ENCODE peak calls at places on chromosomes 3 and 15, in four cellular contexts. O is hepatocyte, G is GM23248, B is fibroblast of lung. Y is an unnamed sample.

GRCh38 chr15:38253448-38253847 is 812 bp downstream of the SPRED1 start:
- DNase-seq in O (peak), G (peak), B (peak), Y (peak)

GRCh38 chr3:122025296-122025695 is 3.2 kb upstream of the ILDR1 start:
- DNase-seq in O (no peak), G (no peak), B (no peak), Y (no peak)

GRCh38 chr3:28901029-28901428 is 379.8 kb upstream of the RBMS3 start:
- DNase-seq in B (peak), G (peak), O (no peak), Y (no peak)

GRCh38 chr3:28903171-28903601 is 377.7 kb upstream of the RBMS3 start:
- DNase-seq in G (no peak), O (no peak), B (no peak), Y (no peak)

GRCh38 chr3:70571696-70572095 is 259.3 kb upstream of the MDFIC2 start:
- DNase-seq in B (no peak), O (no peak), G (no peak), Y (no peak)

GRCh38 chr3:111585214-111585613 is 9.9 kb downstream of the ZBED2 start:
- DNase-seq in B (peak), O (peak), G (peak), Y (peak)

GRCh38 chr3:45778761-45779201 is 17.6 kb downstream of the SLC6A20 start:
- DNase-seq in O (no peak), G (no peak), B (no peak), Y (no peak)

GRCh38 chr3:113431811-113432210 is 9.5 kb downstream of the CFAP44 start:
- DNase-seq in O (no peak), B (no peak), G (peak), Y (no peak)

GRCh38 chr3:37852097-37852496 is 9.6 kb upstream of the CTDSPL start:
- DNase-seq in G (peak), B (peak), O (no peak), Y (no peak)

GRCh38 chr3:126986001-126986400 is 3.1 kb downstream of the PLXNA1 start:
- DNase-seq in B (peak), O (peak), G (peak), Y (no peak)

GRCh38 chr3:41120461-41120860 is 78.8 kb upstream of the CTNNB1 start:
- DNase-seq in O (no peak), G (no peak), B (no peak), Y (no peak)

GRCh38 chr15:101250931-101251829 is 668 bp downstream of the CHSY1 start:
- DNase-seq in G (peak), O (peak), B (peak), Y (peak)

GRCh38 chr3:37862219-37862711 is 585 bp downstream of the CTDSPL start:
- DNase-seq in O (peak), G (peak), B (peak), Y (no peak)

GRCh38 chr3:69370945-69371301 is 15.0 kb downstream of the FRMD4B start:
- DNase-seq in O (no peak), B (peak), G (peak), Y (no peak)
- H3K4me2 ChIP-seq in O (no peak), B (no peak), G (peak), Y (no peak)

GRCh38 chr3:71601811-71602210 is 18.3 kb upstream of the FOXP1 start:
- DNase-seq in O (no peak), B (peak), G (peak), Y (no peak)
- H3K4me2 ChIP-seq in O (no peak), B (no peak), G (peak), Y (no peak)

GRCh38 chr3:179730508-179730907 is 77.7 kb downstream of the USP13 start:
- DNase-seq in B (no peak), O (no peak), G (no peak), Y (no peak)

GRCh38 chr3:179733797-179734196 is 81.0 kb downstream of the USP13 start:
- DNase-seq in B (no peak), G (no peak), O (no peak), Y (no peak)

GRCh38 chr3:179731544-179731943 is 78.7 kb downstream of the USP13 start:
- DNase-seq in O (no peak), B (no peak), G (no peak), Y (no peak)

GRCh38 chr3:179734497-179735281 is 81.8 kb downstream of the USP13 start:
- DNase-seq in B (peak), G (no peak), O (no peak), Y (no peak)

GRCh38 chr3:179732661-179733348 is 80.0 kb downstream of the USP13 start:
- DNase-seq in G (no peak), B (no peak), O (no peak), Y (no peak)
- H3K4me2 ChIP-seq in G (no peak), B (no peak), O (no peak), Y (no peak)

DNA sequence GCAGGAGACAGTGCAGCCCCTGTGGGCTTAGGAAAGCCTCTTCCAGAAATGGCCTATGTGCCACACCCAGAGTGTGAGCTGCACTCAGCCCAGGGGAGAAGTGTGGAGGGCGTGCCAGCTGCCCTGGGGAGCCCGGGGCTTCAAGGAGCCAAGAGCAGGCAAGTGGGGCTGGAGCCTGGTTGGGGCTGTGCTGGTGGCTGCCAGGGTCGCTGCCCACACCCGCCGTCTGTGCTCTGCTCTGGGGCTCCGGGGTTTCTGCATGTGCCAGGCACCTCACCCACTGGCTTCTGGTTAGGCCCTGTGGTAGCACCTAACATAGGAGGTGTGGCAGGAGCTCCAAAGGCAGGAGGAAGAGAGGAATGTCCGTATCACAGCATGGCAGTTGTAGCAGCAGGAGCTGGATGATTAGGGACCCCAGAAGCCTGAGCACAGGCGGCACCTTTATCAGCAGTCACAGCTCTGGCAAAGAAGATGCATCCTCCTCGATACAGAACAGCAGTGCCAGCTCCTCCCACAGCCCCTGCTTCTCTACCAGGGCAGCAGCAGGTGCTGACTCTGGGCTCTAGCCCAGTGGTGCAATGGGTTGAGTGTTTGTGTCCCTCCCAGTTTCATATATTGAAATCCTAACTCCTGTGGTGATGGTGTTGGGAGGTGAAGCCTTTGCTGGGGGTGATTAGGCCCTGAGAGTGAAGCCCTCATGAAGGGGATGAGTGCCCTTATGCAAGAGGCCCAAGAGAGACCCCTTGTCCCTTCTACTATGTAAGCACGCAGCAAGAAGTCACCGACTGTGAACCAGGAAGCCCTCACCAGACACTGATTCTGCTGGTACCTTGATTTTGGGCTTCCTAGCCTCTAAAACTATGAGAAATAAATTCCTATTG is 70.0 kb upstream of the KLF13 start:
- DNase-seq in G (no peak), O (no peak), B (no peak), Y (no peak)
- H3K4me2 ChIP-seq in G (no peak), O (no peak), B (no peak), Y (no peak)

DNA sequence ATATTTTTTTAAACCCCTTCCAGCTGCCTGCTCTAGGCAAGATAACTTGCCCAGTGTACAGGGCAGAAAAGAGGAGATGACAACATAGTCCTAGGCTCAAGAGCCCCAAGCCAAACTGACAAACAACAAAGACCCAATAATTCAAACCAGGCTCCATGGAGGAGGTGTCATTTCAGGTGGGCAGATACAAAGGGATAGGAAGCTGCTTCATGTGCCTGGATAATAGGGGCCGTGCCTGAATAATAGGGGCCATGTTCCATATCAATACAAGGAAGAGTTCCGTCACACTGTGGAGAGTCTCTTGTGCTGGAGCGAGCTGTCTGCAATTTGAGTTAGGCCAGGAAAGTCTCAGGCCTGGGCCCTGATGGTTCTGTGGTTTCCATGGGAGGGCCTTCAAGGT is 35.4 kb upstream of the TRIM71 start:
- DNase-seq in G (no peak), O (no peak), B (no peak), Y (no peak)
- H3K4me2 ChIP-seq in G (no peak), O (no peak), B (no peak), Y (no peak)

GRCh38 chr3:178384302-178384939 is 151.8 kb upstream of the KCNMB2 start:
- DNase-seq in B (peak), O (no peak), G (peak), Y (no peak)
- H3K4me2 ChIP-seq in B (peak), O (peak), G (peak), Y (no peak)

Y was measured in PC-9.